ENCODE peak calls at places on chromosomes 1 and 21, in four cellular contexts. E is H9, W is mesenchymal stem cell, I is H1. V is an unnamed sample. For H3K79me1, the result is how much of the 10 kb centered on the place peaks cover.

GRCh38 chr1:45008516-45008915 is 2.6 kb downstream of the HECTD3 start:
- DNase-seq in E (no peak), W (no peak), I (no peak), V (no peak)

GRCh38 chr1:118717893-118718292 is 270.2 kb downstream of the TBX15 start:
- DNase-seq in E (no peak), I (no peak), W (no peak), V (no peak)

GRCh38 chr1:152902676-152903075 is 5.7 kb upstream of the IVL start:
- DNase-seq in W (no peak), I (no peak), E (no peak), V (no peak)

GRCh38 chr1:3326516-3327388 is 127.7 kb upstream of the ARHGEF16 start:
- DNase-seq in E (no peak), I (no peak), W (no peak), V (no peak)

GRCh38 chr1:56429288-56429687 is 150.1 kb downstream of the PLPP3 start:
- DNase-seq in E (no peak), W (no peak), I (no peak), V (no peak)

GRCh38 chr1:226417830-226418546 is 10.1 kb upstream of the PARP1 start:
- DNase-seq in I (no peak), W (peak), E (peak), V (no peak)

GRCh38 chr1:233721003-233721595 is 107.2 kb downstream of the KCNK1 start:
- DNase-seq in E (no peak), W (no peak), I (no peak), V (peak)

GRCh38 chr21:39611547-39612190 is 1.1 kb upstream of the B3GALT5 start:
- DNase-seq in E (no peak), I (no peak), W (no peak), V (no peak)

GRCh38 chr21:29130234-29130993 is at the start of gene MAP3K7CL:
- DNase-seq in E (no peak), W (peak), I (no peak), V (peak)

GRCh38 chr1:153428790-153429189 is 12.5 kb downstream of the S100A7A start:
- DNase-seq in I (no peak), E (peak), W (no peak), V (no peak)

GRCh38 chr1:30830537-30830936 is 73.0 kb upstream of the LAPTM5 start:
- DNase-seq in I (no peak), W (no peak), E (no peak), V (no peak)

GRCh38 chr1:47765236-47765635 is 231.9 kb downstream of the TRABD2B start:
- DNase-seq in W (no peak), E (no peak), I (no peak), V (no peak)

GRCh38 chr1:25435315-25436103 is 4.8 kb downstream of the MACO1 start:
- DNase-seq in I (no peak), W (no peak), E (no peak), V (no peak)

GRCh38 chr1:236608930-236609726 is 4.8 kb upstream of the HEATR1 start:
- DNase-seq in W (peak), E (peak), I (no peak), V (peak)

GRCh38 chr1:222306512-222306911 is 241.4 kb downstream of the HHIPL2 start:
- DNase-seq in E (no peak), I (no peak), W (no peak), V (no peak)

GRCh38 chr1:29752141-29752540 is 515.8 kb downstream of the PTPRU start:
- DNase-seq in I (no peak), E (peak), W (no peak), V (no peak)

GRCh38 chr1:10979483-10979920 is 33.0 kb upstream of the TARDBP start:
- DNase-seq in E (no peak), W (no peak), I (no peak), V (no peak)

GRCh38 chr1:247295746-247296145 is 35.9 kb downstream of the ZNF496 start:
- DNase-seq in W (no peak), I (no peak), E (no peak), V (no peak)

GRCh38 chr21:38839683-38840286 is 34.1 kb downstream of the ETS2 start:
- DNase-seq in I (no peak), E (no peak), W (peak), V (peak)

GRCh38 chr1:35448344-35448801 is 108.8 kb downstream of the KIAA0319L start:
- DNase-seq in E (no peak), W (peak), I (no peak), V (peak)

GRCh38 chr1:43536196-43536863 is 5.6 kb downstream of the PTPRF start:
- DNase-seq in E (no peak), W (no peak), I (no peak), V (peak)
- H3K79me1 ChIP-seq in E (under half), W (under half), I (half or more), V (under half)

GRCh38 chr1:27427836-27428315 is 35.5 kb downstream of the GPR3 start:
- DNase-seq in W (no peak), E (no peak), I (no peak), V (no peak)

GRCh38 chr1:27429029-27429425 is 36.6 kb downstream of the GPR3 start:
- DNase-seq in W (peak), E (no peak), I (no peak), V (no peak)

GRCh38 chr1:27428316-27429028 is 36.0 kb downstream of the GPR3 start:
- DNase-seq in E (no peak), I (no peak), W (peak), V (peak)

GRCh38 chr1:27423701-27424100 is 31.3 kb downstream of the GPR3 start:
- DNase-seq in I (no peak), E (no peak), W (no peak), V (no peak)

GRCh38 chr1:27427329-27427728 is 34.9 kb downstream of the GPR3 start:
- DNase-seq in W (no peak), I (no peak), E (no peak), V (no peak)
- H3K79me1 ChIP-seq in W (under half), I (under half), E (under half), V (under half)

GRCh38 chr1:230163719-230164118 is 96.7 kb downstream of the GALNT2 start:
- DNase-seq in E (peak), W (no peak), I (no peak), V (no peak)

GRCh38 chr1:230158422-230159291 is 91.6 kb downstream of the GALNT2 start:
- DNase-seq in W (no peak), I (no peak), E (peak), V (no peak)

GRCh38 chr1:230163205-230163604 is 96.2 kb downstream of the GALNT2 start:
- DNase-seq in I (no peak), E (peak), W (peak), V (peak)

GRCh38 chr1:230159580-230159979 is 92.5 kb downstream of the GALNT2 start:
- DNase-seq in E (peak), W (no peak), I (no peak), V (no peak)

GRCh38 chr1:230160957-230161771 is 94.1 kb downstream of the GALNT2 start:
- DNase-seq in W (no peak), E (peak), I (no peak), V (peak)
- H3K79me1 ChIP-seq in W (under half), E (under half), I (under half), V (under half)

DNA sequence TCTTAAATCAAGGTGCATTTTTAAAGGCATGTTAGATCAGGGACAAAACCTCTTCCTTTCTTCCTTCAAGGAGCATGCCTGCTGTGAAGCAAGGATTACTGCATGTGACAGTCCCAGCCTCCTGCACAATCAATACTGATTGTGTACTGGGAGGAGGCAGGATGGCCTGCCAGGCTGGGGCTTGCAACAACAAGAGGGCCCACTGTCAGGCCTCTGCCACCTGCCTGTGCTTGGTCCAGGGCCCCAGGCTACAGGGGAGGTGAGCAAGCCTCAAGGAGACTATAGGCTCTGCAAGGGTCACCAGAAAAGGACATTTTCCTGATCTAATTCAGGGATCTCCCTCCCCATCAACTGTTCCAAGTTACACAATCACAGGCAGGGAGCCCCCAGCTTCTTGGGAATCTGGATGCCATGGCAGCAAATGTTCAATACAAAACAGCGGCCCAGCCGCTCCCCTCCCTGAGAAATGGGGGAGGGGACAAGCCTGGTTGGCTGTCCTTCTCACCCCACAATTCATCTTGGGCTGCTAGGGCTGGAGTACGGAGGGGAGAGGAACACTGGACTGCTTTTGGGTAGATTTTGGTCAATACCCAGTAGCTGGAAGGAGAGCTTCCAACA is 76.7 kb downstream of the SSBP3 start:
- DNase-seq in E (no peak), W (peak), I (no peak), V (no peak)
- H3K79me1 ChIP-seq in E (under half), W (half or more), I (under half), V (under half)

DNA sequence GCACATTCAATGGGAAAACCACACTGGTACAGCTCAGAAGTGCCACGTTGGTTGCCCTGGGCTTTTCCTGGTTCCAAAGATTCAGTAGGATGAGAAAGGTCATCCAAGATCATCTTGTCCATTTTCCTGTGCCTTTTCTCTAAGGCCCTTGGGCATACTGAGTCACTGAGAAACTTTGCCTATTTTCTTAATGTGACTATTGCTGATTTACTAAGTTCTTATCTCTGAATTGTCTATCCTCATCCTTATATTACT is 57.2 kb upstream of the HSD17B7 start:
- DNase-seq in E (no peak), W (no peak), I (no peak), V (no peak)
- H3K79me1 ChIP-seq in E (under half), W (under half), I (under half), V (under half)

GRCh38 chr1:223747838-223748335 is 35.5 kb downstream of the CAPN2 start:
- DNase-seq in I (no peak), E (no peak), W (no peak), V (no peak)

GRCh38 chr1:223748773-223749733 is 36.7 kb downstream of the CAPN2 start:
- DNase-seq in I (no peak), W (peak), E (peak), V (peak)

GRCh38 chr1:223750730-223751572 is 38.6 kb downstream of the CAPN2 start:
- DNase-seq in E (no peak), I (no peak), W (no peak), V (no peak)

GRCh38 chr1:223745731-223746130 is 33.4 kb downstream of the CAPN2 start:
- DNase-seq in E (no peak), I (no peak), W (no peak), V (no peak)

DNA sequence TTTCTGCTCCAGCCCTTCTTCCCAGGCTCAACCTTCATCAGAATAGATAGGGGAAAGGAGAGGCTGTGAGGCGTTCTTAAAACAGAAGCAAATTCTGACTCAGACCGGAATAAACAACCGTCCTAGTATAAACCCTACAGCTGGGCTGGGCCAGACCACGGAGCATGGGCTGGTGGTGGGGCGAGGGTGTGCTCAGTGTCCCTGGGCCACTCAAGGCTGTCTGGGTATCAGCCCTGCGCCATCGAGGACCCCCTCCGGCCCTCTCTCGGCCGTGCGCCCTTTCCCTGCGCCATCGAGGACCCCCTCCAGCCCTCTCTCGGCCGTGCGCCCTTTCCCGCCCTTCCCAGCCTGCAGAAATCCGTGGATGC is 36.0 kb downstream of the CAPN2 start:
- DNase-seq in I (no peak), E (no peak), W (peak), V (no peak)
- H3K79me1 ChIP-seq in I (under half), E (under half), W (under half), V (under half)

V was measured in trophoblast cell.